ENCODE peak calls at places on chromosomes 12 and 14, in ten cellular contexts. Z is stimulated activated CD4-positive, alpha-beta T cell treated with anti-CD3 and anti-CD28 coated beads, Interleukin-1b, Interleukin-23, amount 100 ng/mL, for 24 hours; I is GM12891; P is ascending aorta; L is OCI-M1; C is transverse colon; E is endothelial cell of umbilical vein; H is ELR; B is M059J; R is frontal cortex. K is an unnamed sample.

GRCh38 chr14:68146812-68147211 is 327.2 kb downstream of the RAD51B start:
- DNase-seq in E (no peak), R (no peak), H (peak; percentile 96), Z (no peak), P (no peak), B (peak; percentile 98), C (no peak), L (no peak), I (no peak), K (peak; percentile 85)

GRCh38 chr12:120861074-120861795 is 42.9 kb downstream of the SPPL3 start:
- DNase-seq in E (no peak), L (no peak), R (no peak), Z (no peak), I (no peak), C (no peak), P (no peak), H (peak; percentile 77), B (peak; percentile 61), K (no peak)

GRCh38 chr12:54426690-54427089 is 7.6 kb upstream of the ITGA5 start:
- DNase-seq in P (no peak), L (no peak), B (no peak), C (no peak), E (no peak), H (no peak), R (no peak), I (no peak), Z (no peak), K (no peak)

GRCh38 chr12:106170285-106170684 is 31.5 kb upstream of the NUAK1 start:
- DNase-seq in Z (no peak), I (no peak), C (no peak), P (no peak), B (peak; percentile 91), L (no peak), R (no peak), H (peak; percentile 52), E (no peak), K (peak; percentile 62)

GRCh38 chr12:77720258-77720657 is 110.4 kb upstream of the NAV3 start:
- DNase-seq in H (peak; percentile 25), B (peak; percentile 17), I (no peak), C (no peak), Z (no peak), E (no peak), R (no peak), P (no peak), L (peak; percentile 2), K (no peak)

GRCh38 chr12:132506730-132507538 is 17.0 kb downstream of the FBRSL1 start:
- DNase-seq in Z (peak; percentile 50), R (peak; percentile 83), H (peak; percentile 43), L (no peak), E (peak; percentile 85), B (no peak), C (peak; percentile 31), P (no peak), I (peak; percentile 94), K (no peak)

GRCh38 chr14:96385385-96385784 is 6.5 kb upstream of the AK7 start:
- DNase-seq in R (no peak), H (no peak), P (no peak), B (no peak), C (no peak), L (no peak), I (no peak), E (no peak), Z (no peak), K (no peak)

GRCh38 chr14:25516838-25517237 is 466.9 kb upstream of the STXBP6 start:
- DNase-seq in R (no peak), B (no peak), Z (no peak), L (no peak), P (no peak), H (no peak), C (no peak), I (no peak), E (no peak), K (no peak)

GRCh38 chr12:79119796-79120195 is 255.2 kb downstream of the SYT1 start:
- DNase-seq in E (no peak), P (no peak), H (no peak), L (peak; percentile 7), Z (no peak), B (no peak), I (no peak), C (no peak), R (no peak), K (no peak)

GRCh38 chr12:47276253-47277070 is 196.7 kb upstream of the AMIGO2 start:
- DNase-seq in B (peak; percentile 92), Z (no peak), I (peak; percentile 20), C (peak; percentile 67), E (peak; percentile 54), P (no peak), R (no peak), H (peak; percentile 63), L (peak; percentile 90), K (peak; percentile 54)

GRCh38 chr12:30908389-30909087 is 18.0 kb upstream of the TSPAN11 start:
- DNase-seq in P (no peak), E (peak; percentile 16), Z (no peak), C (no peak), L (no peak), R (no peak), I (no peak), B (peak; percentile 71), H (no peak), K (no peak)

GRCh38 chr14:101126376-101127130 is 223.0 kb upstream of the RTL1 start:
- DNase-seq in R (no peak), C (no peak), Z (no peak), I (no peak), E (no peak), P (no peak), H (no peak), L (no peak), B (no peak), K (no peak)

GRCh38 chr14:68667313-68667791 is 125.5 kb downstream of the ZFP36L1 start:
- DNase-seq in C (no peak), E (no peak), P (no peak), I (no peak), B (no peak), Z (no peak), L (no peak), R (no peak), H (no peak), K (no peak)

GRCh38 chr12:17640615-17641014 is 449.4 kb downstream of the RERGL start:
- DNase-seq in L (no peak), H (no peak), E (no peak), B (no peak), R (no peak), Z (no peak), I (no peak), P (no peak), C (no peak), K (no peak)

GRCh38 chr14:61569783-61570182 is 125.5 kb upstream of the HIF1A start:
- DNase-seq in E (peak; percentile 63), Z (no peak), H (peak; percentile 88), I (no peak), L (peak; percentile 12), R (no peak), C (no peak), P (no peak), B (peak; percentile 97), K (peak; percentile 86)

GRCh38 chr14:56482306-56482705 is 97.3 kb upstream of the TMEM260 start:
- DNase-seq in B (peak; percentile 31), P (no peak), E (peak; percentile 16), Z (no peak), H (peak; percentile 20), R (no peak), C (no peak), I (no peak), L (peak; percentile 22), K (no peak)

GRCh38 chr14:51439896-51440295 is 199.8 kb downstream of the TMX1 start:
- DNase-seq in L (no peak), B (peak; percentile 50), C (no peak), P (no peak), R (no peak), H (no peak), Z (no peak), I (no peak), E (no peak), K (no peak)

GRCh38 chr12:116969615-116970575 is 59.1 kb downstream of the FBXW8 start:
- DNase-seq in C (no peak), P (no peak), H (no peak), I (no peak), E (no peak), R (no peak), B (no peak), L (no peak), Z (no peak), K (no peak)

GRCh38 chr12:132279930-132280329 is 49.5 kb downstream of the GALNT9 start:
- DNase-seq in E (no peak), Z (no peak), C (no peak), H (no peak), I (no peak), L (no peak), R (no peak), B (no peak), P (no peak), K (no peak)

GRCh38 chr14:99342906-99343305 is 70.9 kb upstream of the BCL11B start:
- DNase-seq in E (no peak), C (no peak), L (no peak), R (no peak), Z (no peak), H (no peak), P (no peak), I (no peak), B (no peak), K (no peak)

GRCh38 chr14:71119075-71119474 is 211.8 kb downstream of the PCNX1 start:
- DNase-seq in I (no peak), P (no peak), Z (no peak), B (peak; percentile 82), R (no peak), E (no peak), H (peak; percentile 84), L (no peak), C (no peak), K (peak; percentile 37)

GRCh38 chr14:34043627-34044372 is 92.9 kb upstream of the EGLN3 start:
- DNase-seq in I (no peak), Z (peak; percentile 27), H (peak; percentile 4), P (no peak), E (peak; percentile 27), R (no peak), B (peak; percentile 87), L (peak; percentile 7), C (no peak), K (peak; percentile 70)

GRCh38 chr14:64474041-64474440 is 8.7 kb downstream of the AKAP5 start:
- DNase-seq in P (no peak), C (no peak), H (no peak), R (no peak), B (no peak), E (no peak), Z (no peak), L (no peak), I (no peak), K (no peak)

GRCh38 chr14:24840204-24840893 is 206.4 kb upstream of the GZMB start:
- DNase-seq in B (no peak), R (no peak), P (no peak), H (no peak), Z (no peak), I (no peak), E (no peak), L (no peak), C (no peak), K (no peak)

GRCh38 chr12:25241171-25242020 is 9.3 kb downstream of the KRAS start:
- DNase-seq in H (peak; percentile 74), Z (no peak), L (peak; percentile 77), I (no peak), R (no peak), P (no peak), B (peak; percentile 44), E (peak; percentile 55), C (no peak), K (no peak)

GRCh38 chr12:128609861-128610260 is 213.9 kb downstream of the SLC15A4 start:
- DNase-seq in H (no peak), Z (no peak), P (no peak), I (no peak), C (no peak), E (no peak), B (no peak), R (no peak), L (no peak), K (no peak)

GRCh38 chr12:12319501-12320322 is 30.3 kb downstream of the MANSC1 start:
- DNase-seq in E (no peak), I (no peak), L (no peak), H (no peak), R (no peak), C (peak; percentile 22), B (peak; percentile 49), P (no peak), Z (no peak), K (no peak)

GRCh38 chr12:83472772-83473171 is 786.1 kb downstream of the TMTC2 start:
- DNase-seq in H (no peak), L (peak; percentile 47), Z (no peak), I (no peak), E (no peak), R (no peak), C (no peak), B (no peak), P (no peak), K (no peak)